ENCODE peak calls at places on chromosomes 12 and 14, in eight cellular contexts. Q is GM03348, W is tibial nerve, X is LHCN-M2, S is T-helper 1 cell, F is BJ, K is HT1080, V is HCEC 1CT. N is an unnamed sample.

GRCh38 chr12:111224196-111225066 is 144.5 kb downstream of the PHETA1 start:
- DNase-seq in Q (no peak), W (no peak), X (peak), S (no peak), F (no peak), K (no peak), V (no peak), N (no peak)

GRCh38 chr12:96225003-96225855 is 31.1 kb downstream of the ELK3 start:
- DNase-seq in Q (no peak), W (no peak), X (no peak), S (no peak), F (no peak), K (no peak), V (no peak), N (no peak)

GRCh38 chr12:11798856-11799530 is 149.5 kb downstream of the ETV6 start:
- DNase-seq in Q (peak), W (no peak), X (peak), S (no peak), F (peak), K (peak), V (peak), N (peak)

GRCh38 chr12:6822461-6823135 is 977 bp downstream of the GPR162 start:
- DNase-seq in Q (no peak), W (no peak), X (no peak), S (no peak), F (no peak), K (no peak), V (no peak), N (no peak)

GRCh38 chr14:24710403-24711063 is 76.5 kb upstream of the GZMB start:
- DNase-seq in Q (peak), W (peak), X (peak), S (peak), F (no peak), K (peak), V (peak), N (peak)

GRCh38 chr12:107165581-107165980 is 72.2 kb upstream of the CRY1 start:
- DNase-seq in Q (no peak), W (no peak), X (no peak), S (no peak), F (no peak), K (no peak), V (no peak), N (no peak)

GRCh38 chr12:115385141-115385540 is 701.2 kb upstream of the TBX3 start:
- DNase-seq in Q (no peak), W (no peak), X (no peak), S (no peak), F (no peak), K (no peak), V (no peak), N (no peak)

GRCh38 chr12:2154050-2154449 is 101.3 kb downstream of the CACNA1C start:
- DNase-seq in Q (peak), W (no peak), X (peak), S (no peak), F (no peak), K (peak), V (peak), N (no peak)

GRCh38 chr14:32654106-32654505 is 284.6 kb upstream of the NPAS3 start:
- DNase-seq in Q (no peak), W (no peak), X (no peak), S (no peak), F (no peak), K (no peak), V (no peak), N (no peak)

GRCh38 chr12:130641571-130642184 is 74.4 kb downstream of the RIMBP2 start:
- DNase-seq in Q (no peak), W (no peak), X (no peak), S (no peak), F (no peak), K (no peak), V (no peak), N (no peak)

N was measured in KBM-7.